ENCODE peak calls at places on chromosomes 13 and 19, in nine cellular contexts. Z, J, R, A, H, I, V, C and K are unnamed samples. For H3K4me1, the result is how much of the 10 kb centered on the place peaks cover.

GRCh38 chr19:9306443-9306842 is 3.2 kb downstream of the ZNF699 start:
- DNase-seq in Z (no peak), J (no peak), R (no peak), A (peak), H (no peak), I (peak), V (peak), C (no peak), K (peak)

GRCh38 chr19:2624537-2625091 is 77.9 kb downstream of the GNG7 start:
- DNase-seq in Z (no peak), J (no peak), R (peak), A (peak), H (peak), I (no peak), V (no peak), C (peak), K (no peak)

GRCh38 chr13:25046985-25047660 is 48.8 kb upstream of the PABPC3 start:
- DNase-seq in Z (no peak), J (no peak), R (no peak), A (peak), H (peak), I (no peak), V (peak), C (no peak), K (peak)

GRCh38 chr13:99464441-99464949 is 36.8 kb upstream of the TM9SF2 start:
- DNase-seq in Z (no peak), J (no peak), R (no peak), A (peak), H (no peak), I (no peak), V (no peak), C (no peak), K (peak)

GRCh38 chr19:2359992-2360875 is at the start of gene TMPRSS9:
- DNase-seq in Z (no peak), J (no peak), R (no peak), A (no peak), H (no peak), I (no peak), V (no peak), C (no peak), K (no peak)

GRCh38 chr13:57624565-57625435 is 6.7 kb upstream of the PCDH17 start:
- DNase-seq in Z (no peak), J (no peak), R (peak), A (peak), H (no peak), I (peak), V (peak), C (peak), K (peak)

GRCh38 chr19:5974721-5975387 is 3.1 kb downstream of the RANBP3 start:
- DNase-seq in Z (peak), J (peak), R (no peak), A (peak), H (peak), I (no peak), V (no peak), C (no peak), K (no peak)

GRCh38 chr19:7869910-7870511 is 4.2 kb downstream of the PRR36 start:
- DNase-seq in Z (no peak), J (peak), R (peak), A (peak), H (peak), I (peak), V (no peak), C (peak), K (peak)

GRCh38 chr13:106182404-106182803 is 353.1 kb downstream of the EFNB2 start:
- DNase-seq in Z (no peak), J (peak), R (no peak), A (peak), H (no peak), I (peak), V (peak), C (no peak), K (peak)

GRCh38 chr19:44278181-44278690 is 18.6 kb downstream of the ZNF233 start:
- DNase-seq in Z (no peak), J (no peak), R (no peak), A (peak), H (no peak), I (peak), V (no peak), C (no peak), K (no peak)

GRCh38 chr13:97121894-97122293 is 100.2 kb upstream of the MBNL2 start:
- DNase-seq in Z (no peak), J (no peak), R (no peak), A (peak), H (no peak), I (peak), V (peak), C (no peak), K (peak)

GRCh38 chr13:111382411-111382810 is 62.0 kb downstream of the TEX29 start:
- DNase-seq in Z (no peak), J (no peak), R (no peak), A (no peak), H (peak), I (no peak), V (no peak), C (no peak), K (no peak)

GRCh38 chr19:33193864-33194362 is at the start of gene LRP3:
- DNase-seq in Z (peak), J (peak), R (no peak), A (peak), H (peak), I (no peak), V (no peak), C (no peak), K (peak)

GRCh38 chr13:51534075-51534817 is 50.0 kb upstream of the WDFY2 start:
- DNase-seq in Z (peak), J (no peak), R (no peak), A (peak), H (peak), I (peak), V (no peak), C (peak), K (no peak)

GRCh38 chr13:21898461-21898860 is 227.6 kb downstream of the FGF9 start:
- DNase-seq in Z (no peak), J (no peak), R (no peak), A (no peak), H (no peak), I (no peak), V (no peak), C (no peak), K (no peak)

GRCh38 chr13:26482451-26483197 is 74.9 kb upstream of the WASF3 start:
- DNase-seq in Z (peak), J (peak), R (peak), A (peak), H (no peak), I (peak), V (peak), C (peak), K (peak)

DNA sequence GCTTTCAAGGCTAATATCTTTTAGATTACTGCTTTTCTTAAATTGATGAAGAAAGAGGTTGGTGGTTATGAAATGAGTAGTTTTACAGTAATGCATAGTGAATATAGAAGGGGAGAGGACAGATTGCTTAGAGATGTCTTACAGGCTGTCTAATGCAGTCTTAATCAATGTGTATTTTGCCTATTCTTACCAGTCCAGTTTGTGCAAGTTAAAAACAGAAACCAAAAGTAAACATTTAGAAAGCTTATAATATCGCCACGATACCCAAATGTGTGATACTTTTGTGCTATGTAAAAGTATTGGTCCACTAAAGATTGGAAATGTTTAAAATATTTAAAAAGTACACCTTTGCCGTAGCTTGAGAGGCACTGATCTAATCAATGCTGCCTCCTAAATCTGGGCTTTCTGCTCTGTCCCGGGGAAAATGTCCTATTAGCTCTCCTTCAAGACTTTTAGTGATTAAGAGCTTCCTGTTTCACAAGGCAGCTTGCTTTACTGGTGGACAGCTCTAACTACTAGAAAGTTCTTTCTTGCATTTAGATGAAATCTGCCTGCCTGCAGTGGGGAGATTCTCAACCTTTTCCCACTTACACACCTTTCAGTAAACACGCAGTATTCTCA is 64.7 kb downstream of the DNAJC15 start:
- DNase-seq in Z (no peak), J (no peak), R (no peak), A (peak), H (no peak), I (no peak), V (no peak), C (no peak), K (peak)
- H3K27ac ChIP-seq in Z (no peak), J (no peak), R (no peak), A (peak), H (peak), I (no peak), V (no peak), C (peak), K (no peak)

GRCh38 chr13:20588529-20589110 is 21.7 kb downstream of the IFT88 start:
- DNase-seq in Z (no peak), J (no peak), R (no peak), A (no peak), H (no peak), I (no peak), V (no peak), C (no peak), K (no peak)
- H3K4me1 ChIP-seq in Z (under half), J (under half), R (under half), A (under half), H (under half), I (under half), V (under half), C (under half), K (under half)

DNA sequence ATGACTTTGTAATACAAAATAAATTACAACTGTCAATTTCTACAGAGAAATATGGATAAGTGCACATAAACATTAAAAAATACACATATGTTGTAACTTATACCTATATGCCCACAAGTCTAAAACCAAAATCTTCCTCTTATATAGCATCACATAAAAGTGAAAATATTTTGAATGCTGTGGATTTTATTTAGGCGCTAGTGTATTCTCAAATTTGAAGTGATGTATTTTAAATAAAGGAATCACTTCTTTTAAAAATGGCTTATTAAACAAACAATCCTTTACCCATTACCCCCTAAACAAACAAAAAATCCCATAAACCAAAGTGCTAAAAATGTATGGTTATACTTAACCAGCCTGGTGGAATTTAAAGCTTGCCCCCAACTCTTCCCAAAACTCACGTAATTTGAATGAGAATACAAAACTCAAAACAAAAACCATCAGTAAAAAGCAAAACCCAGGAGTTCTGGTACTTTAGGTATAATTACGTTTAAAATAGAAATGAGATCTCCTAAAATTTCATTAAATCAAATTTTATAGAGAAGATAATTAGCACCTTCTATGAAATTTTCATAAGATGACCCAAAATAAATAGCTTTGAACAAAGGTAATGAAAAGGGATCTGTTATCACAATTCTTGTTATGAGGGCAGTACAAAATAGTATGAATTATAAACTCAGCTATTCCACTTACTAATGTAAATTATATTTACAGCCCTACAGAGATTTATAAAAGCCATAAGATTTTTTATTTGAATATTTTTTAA is 63.5 kb downstream of the KCNRG start:
- DNase-seq in Z (no peak), J (no peak), R (no peak), A (no peak), H (no peak), I (peak), V (no peak), C (no peak), K (no peak)
- H3K27ac ChIP-seq in Z (peak), J (no peak), R (peak), A (no peak), H (peak), I (no peak), V (peak), C (no peak), K (no peak)

GRCh38 chr19:13841339-13842293 is 35.3 kb upstream of the NANOS3 start:
- DNase-seq in Z (peak), J (peak), R (peak), A (peak), H (peak), I (peak), V (no peak), C (peak), K (peak)

GRCh38 chr19:13839193-13839937 is 37.6 kb upstream of the NANOS3 start:
- DNase-seq in Z (peak), J (peak), R (peak), A (peak), H (peak), I (peak), V (peak), C (peak), K (peak)

GRCh38 chr19:13842294-13843103 is 34.4 kb upstream of the NANOS3 start:
- DNase-seq in Z (peak), J (peak), R (peak), A (peak), H (peak), I (no peak), V (no peak), C (peak), K (peak)

GRCh38 chr19:13839938-13840750 is 36.8 kb upstream of the NANOS3 start:
- DNase-seq in Z (peak), J (peak), R (peak), A (peak), H (peak), I (peak), V (no peak), C (peak), K (peak)

DNA sequence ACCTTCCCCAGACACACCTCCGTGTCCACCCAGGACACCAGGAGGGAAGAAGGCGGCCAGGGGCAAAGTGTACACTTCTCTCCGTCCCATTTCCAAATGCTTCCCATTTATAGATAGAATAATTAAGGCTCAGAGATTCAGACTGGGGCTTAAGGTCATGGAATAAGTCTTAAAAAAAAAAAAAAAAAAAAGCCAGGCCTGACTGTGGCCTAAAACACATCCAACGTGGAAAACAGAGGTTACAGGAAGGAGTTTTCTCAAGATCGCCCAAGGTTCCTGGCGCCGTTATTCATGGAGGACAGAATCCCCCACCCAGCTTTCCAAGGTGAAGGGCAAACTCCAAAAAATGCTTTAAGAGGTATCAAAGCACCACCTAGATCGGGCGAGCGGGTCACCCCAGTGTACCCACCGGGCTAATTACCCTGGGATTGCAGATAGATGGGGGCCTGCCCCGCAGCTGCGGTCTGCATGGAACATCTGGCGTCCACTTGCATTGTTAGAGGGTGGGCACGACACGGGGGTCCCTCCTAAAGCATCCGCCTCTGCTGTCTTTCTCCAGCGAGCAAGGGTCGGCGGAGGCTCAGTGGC is 36.1 kb upstream of the NANOS3 start:
- DNase-seq in Z (no peak), J (no peak), R (no peak), A (no peak), H (peak), I (no peak), V (no peak), C (no peak), K (no peak)
- H3K4me1 ChIP-seq in Z (under half), J (under half), R (under half), A (under half), H (half or more), I (under half), V (under half), C (under half), K (half or more)

GRCh38 chr19:850221-850978 is 1.7 kb upstream of the ELANE start:
- DNase-seq in Z (peak), J (peak), R (no peak), A (peak), H (peak), I (no peak), V (peak), C (peak), K (peak)
- H3K27ac ChIP-seq in Z (no peak), J (peak), R (no peak), A (peak), H (peak), I (no peak), V (no peak), C (peak), K (no peak)